ENCODE peak calls at places on chromosome 3, in seven cellular contexts. One of them, this sample, is unnamed.
A peak's percentile ranks its signal among the peaks of the same experiment; 100 is the strongest.

GRCh38 chr3:48215876-48216275 is 7.4 kb upstream of the CAMP start:
- ATAC-seq in right lobe of liver: peak; percentile 15
- ATAC-seq in Panc1: no peak
- ATAC-seq in T-cell: no peak
- ATAC-seq in Right ventricle myocardium superior: peak; percentile 87
- ATAC-seq in mucosa of descending colon: peak; percentile 34
- ATAC-seq in left cardiac atrium: peak; percentile 77
- ATAC-seq in this sample: no peak

GRCh38 chr3:109023656-109024254 is 70.1 kb upstream of the GUCA1C start:
- ATAC-seq in right lobe of liver: peak; percentile 83
- ATAC-seq in Panc1: peak; percentile 86
- ATAC-seq in T-cell: no peak
- ATAC-seq in Right ventricle myocardium superior: no peak
- ATAC-seq in mucosa of descending colon: peak; percentile 52
- ATAC-seq in left cardiac atrium: no peak
- ATAC-seq in this sample: no peak

GRCh38 chr3:9542182-9542581 is 11.4 kb downstream of the LHFPL4 start:
- ATAC-seq in right lobe of liver: no peak
- ATAC-seq in Panc1: no peak
- ATAC-seq in T-cell: no peak
- ATAC-seq in Right ventricle myocardium superior: no peak
- ATAC-seq in mucosa of descending colon: no peak
- ATAC-seq in left cardiac atrium: no peak
- ATAC-seq in this sample: no peak

GRCh38 chr3:119834754-119835365 is 53.0 kb downstream of the NR1I2 start:
- ATAC-seq in right lobe of liver: no peak
- ATAC-seq in Panc1: no peak
- ATAC-seq in T-cell: no peak
- ATAC-seq in Right ventricle myocardium superior: no peak
- ATAC-seq in mucosa of descending colon: no peak
- ATAC-seq in left cardiac atrium: no peak
- ATAC-seq in this sample: peak; percentile 73

GRCh38 chr3:61841111-61841845 is 279.9 kb downstream of the PTPRG start:
- ATAC-seq in right lobe of liver: peak; percentile 62
- ATAC-seq in Panc1: no peak
- ATAC-seq in T-cell: no peak
- ATAC-seq in Right ventricle myocardium superior: peak; percentile 47
- ATAC-seq in mucosa of descending colon: no peak
- ATAC-seq in left cardiac atrium: no peak
- ATAC-seq in this sample: no peak

GRCh38 chr3:31765856-31766255 is 215.2 kb downstream of the OSBPL10 start:
- ATAC-seq in right lobe of liver: no peak
- ATAC-seq in Panc1: no peak
- ATAC-seq in T-cell: no peak
- ATAC-seq in Right ventricle myocardium superior: no peak
- ATAC-seq in mucosa of descending colon: no peak
- ATAC-seq in left cardiac atrium: no peak
- ATAC-seq in this sample: no peak

GRCh38 chr3:37899101-37899707 is 37.5 kb downstream of the CTDSPL start:
- ATAC-seq in right lobe of liver: no peak
- ATAC-seq in Panc1: no peak
- ATAC-seq in T-cell: no peak
- ATAC-seq in Right ventricle myocardium superior: no peak
- ATAC-seq in mucosa of descending colon: no peak
- ATAC-seq in left cardiac atrium: no peak
- ATAC-seq in this sample: peak; percentile 75

GRCh38 chr3:5194801-5195509 is 7.4 kb downstream of the EDEM1 start:
- ATAC-seq in right lobe of liver: peak; percentile 42
- ATAC-seq in Panc1: peak; percentile 90
- ATAC-seq in T-cell: peak; percentile 45
- ATAC-seq in Right ventricle myocardium superior: no peak
- ATAC-seq in mucosa of descending colon: peak; percentile 67
- ATAC-seq in left cardiac atrium: peak; percentile 73
- ATAC-seq in this sample: peak; percentile 47

GRCh38 chr3:94543161-94543560 is 480.3 kb downstream of the NSUN3 start:
- ATAC-seq in right lobe of liver: no peak
- ATAC-seq in Panc1: no peak
- ATAC-seq in T-cell: no peak
- ATAC-seq in Right ventricle myocardium superior: no peak
- ATAC-seq in mucosa of descending colon: no peak
- ATAC-seq in left cardiac atrium: no peak
- ATAC-seq in this sample: no peak

GRCh38 chr3:123719785-123720531 is 135.1 kb upstream of the HACD2 start:
- ATAC-seq in right lobe of liver: peak; percentile 46
- ATAC-seq in Panc1: peak; percentile 12
- ATAC-seq in T-cell: no peak
- ATAC-seq in Right ventricle myocardium superior: peak; percentile 85
- ATAC-seq in mucosa of descending colon: peak; percentile 9
- ATAC-seq in left cardiac atrium: peak; percentile 85
- ATAC-seq in this sample: no peak

GRCh38 chr3:3101660-3102458 is 8.3 kb downstream of the IL5RA start:
- ATAC-seq in right lobe of liver: no peak
- ATAC-seq in Panc1: no peak
- ATAC-seq in T-cell: no peak
- ATAC-seq in Right ventricle myocardium superior: no peak
- ATAC-seq in mucosa of descending colon: no peak
- ATAC-seq in left cardiac atrium: no peak
- ATAC-seq in this sample: peak; percentile 24

GRCh38 chr3:111850481-111850880 is 8.6 kb upstream of the PHLDB2 start:
- ATAC-seq in right lobe of liver: no peak
- ATAC-seq in Panc1: no peak
- ATAC-seq in T-cell: no peak
- ATAC-seq in Right ventricle myocardium superior: no peak
- ATAC-seq in mucosa of descending colon: no peak
- ATAC-seq in left cardiac atrium: no peak
- ATAC-seq in this sample: no peak

GRCh38 chr3:37660782-37661181 is 200.9 kb upstream of the CTDSPL start:
- ATAC-seq in right lobe of liver: no peak
- ATAC-seq in Panc1: no peak
- ATAC-seq in T-cell: no peak
- ATAC-seq in Right ventricle myocardium superior: no peak
- ATAC-seq in mucosa of descending colon: no peak
- ATAC-seq in left cardiac atrium: no peak
- ATAC-seq in this sample: peak; percentile 31

GRCh38 chr3:46981932-46982471 is 2.5 kb downstream of the NBEAL2 start:
- ATAC-seq in right lobe of liver: no peak
- ATAC-seq in Panc1: no peak
- ATAC-seq in T-cell: no peak
- ATAC-seq in Right ventricle myocardium superior: no peak
- ATAC-seq in mucosa of descending colon: peak; percentile 39
- ATAC-seq in left cardiac atrium: no peak
- ATAC-seq in this sample: no peak

GRCh38 chr3:42520336-42520735 is 17.9 kb downstream of the VIPR1 start:
- ATAC-seq in right lobe of liver: no peak
- ATAC-seq in Panc1: no peak
- ATAC-seq in T-cell: no peak
- ATAC-seq in Right ventricle myocardium superior: no peak
- ATAC-seq in mucosa of descending colon: peak; percentile 64
- ATAC-seq in left cardiac atrium: no peak
- ATAC-seq in this sample: no peak

GRCh38 chr3:123660900-123661299 is 76.0 kb upstream of the HACD2 start:
- ATAC-seq in right lobe of liver: peak; percentile 78
- ATAC-seq in Panc1: no peak
- ATAC-seq in T-cell: no peak
- ATAC-seq in Right ventricle myocardium superior: peak; percentile 86
- ATAC-seq in mucosa of descending colon: peak; percentile 76
- ATAC-seq in left cardiac atrium: peak; percentile 91
- ATAC-seq in this sample: no peak

GRCh38 chr3:43379343-43379742 is 93.0 kb downstream of the SNRK start:
- ATAC-seq in right lobe of liver: no peak
- ATAC-seq in Panc1: no peak
- ATAC-seq in T-cell: no peak
- ATAC-seq in Right ventricle myocardium superior: peak; percentile 36
- ATAC-seq in mucosa of descending colon: no peak
- ATAC-seq in left cardiac atrium: peak; percentile 73
- ATAC-seq in this sample: no peak

GRCh38 chr3:30672959-30673358 is 66.6 kb downstream of the TGFBR2 start:
- ATAC-seq in right lobe of liver: peak; percentile 19
- ATAC-seq in Panc1: no peak
- ATAC-seq in T-cell: no peak
- ATAC-seq in Right ventricle myocardium superior: peak; percentile 65
- ATAC-seq in mucosa of descending colon: peak; percentile 37
- ATAC-seq in left cardiac atrium: peak; percentile 68
- ATAC-seq in this sample: no peak

This sample was measured in activated T-helper 17 cell treated with anti-CD3 and anti-CD28 coated beads, Interleukin-2, amount 50 U/mL, for 72 hours.